ENCODE peak calls at places on chromosomes 5 and 9, in six cellular contexts. G, F, Y, B, X and H are unnamed samples.

GRCh38 chr5:98339141-98339848 is 434.2 kb upstream of the RGMB start:
- DNase-seq in B (no peak), X (no peak), Y (peak; percentile 63), F (no peak), G (no peak), H (no peak)

GRCh38 chr5:59095480-59095879 is 512.6 kb downstream of the RAB3C start:
- DNase-seq in X (peak; percentile 52), F (no peak), Y (no peak), B (no peak), G (no peak), H (no peak)

GRCh38 chr9:31807574-31808256 is 576.7 kb upstream of the ACO1 start:
- DNase-seq in F (no peak), X (no peak), Y (peak; percentile 67), G (peak; percentile 73), B (no peak), H (peak; percentile 28)

GRCh38 chr9:16543691-16544090 is 326.8 kb downstream of the BNC2 start:
- DNase-seq in Y (no peak), G (no peak), B (no peak), X (no peak), F (no peak), H (no peak)

GRCh38 chr5:54093081-54093492 is 217.3 kb downstream of the ARL15 start:
- DNase-seq in X (no peak), Y (no peak), G (no peak), B (no peak), F (no peak), H (no peak)

GRCh38 chr9:132901859-132902831 is 23.4 kb downstream of the SPACA9 start:
- DNase-seq in Y (peak; percentile 78), X (peak; percentile 87), B (peak; percentile 66), F (peak; percentile 62), G (peak; percentile 84), H (peak; percentile 82)

GRCh38 chr9:113187935-113188595 is 33.0 kb downstream of the FKBP15 start:
- DNase-seq in B (no peak), F (peak; percentile 80), G (no peak), X (peak; percentile 94), Y (peak; percentile 79), H (no peak)

GRCh38 chr5:125125031-125125823 is 378.8 kb upstream of the ZNF608 start:
- DNase-seq in Y (no peak), X (peak; percentile 15), G (no peak), B (no peak), F (no peak), H (no peak)

GRCh38 chr5:3373391-3373790 is 222.2 kb upstream of the IRX1 start:
- DNase-seq in G (no peak), X (no peak), B (no peak), Y (no peak), F (no peak), H (no peak)

GRCh38 chr5:34870382-34870781 is 31.4 kb downstream of the TTC23L start:
- DNase-seq in G (no peak), F (no peak), X (no peak), Y (no peak), B (no peak), H (no peak)

GRCh38 chr5:40106847-40107246 is 572.9 kb upstream of the PTGER4 start:
- DNase-seq in X (no peak), B (no peak), Y (no peak), F (no peak), G (no peak), H (no peak)
- H3K4me3 ChIP-seq in X (no peak overlapping the region), B (no peak overlapping the region), Y (no peak overlapping the region), F (no peak overlapping the region), G (no peak overlapping the region), H (no peak overlapping the region)

GRCh38 chr5:139847091-139847490 is 51.5 kb downstream of the PSD2 start:
- DNase-seq in X (no peak), F (no peak), Y (peak; percentile 64), B (no peak), G (no peak), H (peak; percentile 72)

GRCh38 chr5:139847790-139848507 is 52.3 kb downstream of the PSD2 start:
- DNase-seq in X (peak; percentile 52), G (peak; percentile 69), Y (peak; percentile 94), F (peak; percentile 78), B (peak; percentile 75), H (peak; percentile 93)

GRCh38 chr5:139849942-139850341 is 54.3 kb downstream of the PSD2 start:
- DNase-seq in X (no peak), G (no peak), Y (no peak), B (no peak), F (no peak), H (no peak)

GRCh38 chr5:139849501-139849900 is 53.9 kb downstream of the PSD2 start:
- DNase-seq in F (no peak), G (no peak), Y (peak; percentile 63), B (no peak), X (no peak), H (no peak)

GRCh38 chr5:139848508-139849100 is 53.0 kb downstream of the PSD2 start:
- DNase-seq in X (peak; percentile 60), B (no peak), F (peak; percentile 64), Y (peak; percentile 89), G (peak; percentile 63), H (peak; percentile 93)
- H3K4me3 ChIP-seq in X (no peak overlapping the region), B (peak overlapping the region; percentile 62), F (peak overlapping the region; percentile 68), Y (peak overlapping the region; percentile 68), G (peak overlapping the region; percentile 65), H (peak overlapping the region; percentile 55)

DNA sequence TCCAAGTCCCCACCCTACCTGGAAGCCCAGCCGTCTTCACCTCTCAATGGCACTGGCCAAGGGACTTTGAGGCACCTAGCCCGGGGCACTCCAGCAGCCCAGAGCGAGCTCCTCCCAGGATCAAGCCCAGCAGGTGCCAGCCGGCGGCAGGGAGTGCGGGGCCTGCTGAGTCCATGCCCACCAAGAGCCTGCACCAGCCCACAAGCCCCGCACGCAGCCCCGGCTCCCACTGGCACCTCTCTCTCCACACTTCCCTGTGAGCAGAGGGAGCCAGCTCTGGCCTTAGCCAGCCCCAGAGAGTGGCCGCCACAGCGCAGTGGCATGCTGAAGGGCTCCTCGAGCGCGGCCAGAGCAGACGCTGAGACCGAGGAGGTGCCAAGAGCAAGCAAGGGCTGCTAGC is 216.3 kb upstream of the NUDT12 start:
- DNase-seq in B (no peak), F (no peak), Y (no peak), G (no peak), X (no peak), H (no peak)
- H3K4me3 ChIP-seq in B (no peak overlapping the region), F (no peak overlapping the region), Y (no peak overlapping the region), G (no peak overlapping the region), X (no peak overlapping the region), H (no peak overlapping the region)

DNA sequence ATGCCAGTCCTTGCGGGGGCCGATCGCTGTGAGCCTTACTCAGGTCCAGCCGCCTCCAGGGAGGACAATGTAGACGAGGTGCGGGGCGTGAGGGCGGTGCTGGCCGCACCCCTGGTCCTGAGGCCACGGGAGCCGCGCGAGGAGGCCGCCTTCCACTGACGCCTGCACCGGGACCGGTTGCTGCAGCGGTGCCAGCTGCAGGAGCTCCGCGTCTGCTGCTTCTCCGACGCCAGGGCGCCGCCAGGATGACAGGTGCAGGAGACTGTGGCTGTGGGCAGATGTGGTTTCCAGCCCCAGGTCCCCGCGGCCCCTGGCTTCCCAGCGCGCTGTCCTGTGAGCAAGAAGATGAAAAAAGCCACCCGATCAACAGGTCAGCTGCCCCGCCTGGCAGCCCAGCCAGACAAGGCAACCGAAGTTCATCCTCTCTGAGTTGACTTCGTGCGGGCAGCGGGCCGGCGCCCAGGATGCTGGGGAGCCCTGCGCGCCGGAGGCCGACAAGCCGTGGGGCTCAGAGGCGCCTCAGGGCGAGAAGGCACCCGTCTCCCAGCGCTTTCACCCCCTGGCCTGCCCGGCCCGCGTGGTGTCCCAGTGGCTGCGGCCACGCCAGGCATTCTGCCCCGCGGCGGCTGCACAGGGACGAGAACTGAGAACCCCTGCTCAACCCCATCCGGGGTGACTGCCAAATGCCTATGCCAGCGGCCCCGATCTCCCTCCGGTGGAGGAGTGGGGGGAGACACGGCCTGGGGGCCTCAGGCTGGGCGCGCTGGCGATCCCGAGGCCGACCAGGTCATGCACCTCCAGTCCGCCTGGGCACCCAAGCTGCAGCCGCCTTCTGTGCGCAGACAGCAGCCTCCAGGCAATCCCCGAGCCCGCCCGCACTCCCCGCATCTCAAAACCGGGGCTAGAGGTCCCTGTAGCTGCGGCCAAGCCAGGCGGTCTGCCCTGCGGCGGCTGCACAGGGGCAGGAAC is 43.4 kb upstream of the BICD2 start:
- DNase-seq in F (no peak), G (peak; percentile 57), B (peak; percentile 53), X (no peak), Y (peak; percentile 76), H (peak; percentile 70)
- H3K4me3 ChIP-seq in F (no peak overlapping the region), G (peak overlapping the region; percentile 60), B (peak overlapping the region; percentile 40), X (no peak overlapping the region), Y (peak overlapping the region; percentile 38), H (peak overlapping the region; percentile 61)

DNA sequence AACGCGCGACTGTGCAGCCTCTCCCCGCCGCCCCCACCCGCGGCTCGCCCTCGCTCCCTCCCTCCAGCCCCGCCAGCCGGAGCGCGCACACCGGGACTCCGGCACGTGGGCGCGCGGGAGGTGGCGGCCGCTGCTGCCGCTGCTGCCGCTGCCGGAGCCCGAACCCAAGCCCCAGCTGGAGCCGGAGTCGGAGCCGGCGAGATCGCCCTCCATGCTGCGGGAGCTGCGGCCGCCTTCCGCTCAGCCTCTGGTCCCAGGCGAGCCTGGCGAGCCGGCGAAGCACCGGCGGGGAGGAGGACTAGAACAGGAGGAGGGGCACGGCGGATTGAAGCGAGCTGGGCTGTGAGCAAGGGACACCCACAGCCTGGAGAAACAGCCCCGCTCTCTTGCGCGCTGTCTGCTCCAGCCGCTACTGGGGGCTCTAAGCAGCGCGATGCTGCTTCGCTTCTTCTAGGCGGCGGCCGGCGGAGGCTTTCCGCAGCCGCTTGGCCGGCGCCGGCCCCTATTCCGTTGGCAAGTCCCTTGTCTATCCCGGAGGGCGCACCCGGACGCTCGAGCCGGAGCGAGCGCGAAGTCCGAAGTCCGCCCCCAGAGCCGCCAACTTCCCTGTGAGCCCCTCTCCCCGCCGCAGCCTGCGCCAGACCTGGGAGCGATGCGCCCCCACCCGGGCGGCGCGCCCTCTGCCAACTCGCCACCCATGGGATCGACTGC is 598.7 kb upstream of the SGCD start:
- DNase-seq in B (peak; percentile 75), F (peak; percentile 59), G (peak; percentile 72), Y (peak; percentile 72), X (peak; percentile 50), H (peak; percentile 83)
- H3K4me3 ChIP-seq in B (peak overlapping the region; percentile 73), F (peak overlapping the region; percentile 16), G (peak overlapping the region; percentile 89), Y (peak overlapping the region; percentile 32), X (peak overlapping the region; percentile 31), H (peak overlapping the region; percentile 54)

DNA sequence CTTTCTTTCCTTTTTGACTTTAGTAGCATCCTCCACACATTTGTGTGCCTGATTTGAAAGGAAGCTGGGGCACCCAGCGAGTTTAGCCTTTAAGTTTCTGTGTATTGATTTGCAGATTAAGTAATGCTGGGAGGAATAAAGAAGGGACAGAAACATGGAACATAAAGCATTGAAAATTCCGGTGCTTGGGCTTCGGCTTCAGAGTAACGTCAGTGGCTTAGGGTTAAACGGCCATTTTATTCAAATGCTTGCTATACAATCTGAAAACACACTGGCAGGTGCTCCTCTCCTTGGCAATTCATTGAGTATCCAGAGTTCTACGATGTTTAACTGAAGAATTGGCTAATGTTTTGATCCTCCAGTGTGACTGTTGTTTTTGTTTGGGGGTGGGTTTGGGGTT is 58.0 kb upstream of the FSD1L start:
- DNase-seq in F (no peak), G (peak; percentile 68), X (no peak), Y (no peak), B (no peak), H (no peak)
- H3K4me3 ChIP-seq in F (no peak overlapping the region), G (peak overlapping the region; percentile 11), X (no peak overlapping the region), Y (no peak overlapping the region), B (no peak overlapping the region), H (no peak overlapping the region)

GRCh38 chr5:40547994-40548575 is 131.6 kb upstream of the PTGER4 start:
- DNase-seq in X (no peak), B (no peak), Y (no peak), G (no peak), F (no peak), H (no peak)
- H3K4me3 ChIP-seq in X (no peak overlapping the region), B (no peak overlapping the region), Y (no peak overlapping the region), G (no peak overlapping the region), F (no peak overlapping the region), H (no peak overlapping the region)